ENCODE peak calls at places on chromosomes 7 and 10, in seven cellular contexts. N is pancreas, C is adrenal gland, L is lower lobe of right lung, F is HL-60, T is Peyer's patch, W is brain microvascular endothelial cell. Q is an unnamed sample.
A peak's percentile ranks its signal among the peaks of the same experiment; 100 is the strongest.

GRCh38 chr7:17055596-17055995 is 173.8 kb upstream of the AGR3 start:
- DNase-seq in L (no peak), T (no peak), N (no peak), C (no peak), F (no peak), W (no peak), Q (no peak)

GRCh38 chr7:102072636-102073209 is 213.9 kb upstream of the SH2B2 start:
- DNase-seq in C (no peak), F (no peak), T (no peak), L (no peak), W (no peak), N (no peak), Q (no peak)

GRCh38 chr7:78173192-78173591 is 374.6 kb downstream of the PHTF2 start:
- DNase-seq in N (no peak), F (no peak), L (no peak), T (no peak), W (no peak), C (no peak), Q (no peak)

GRCh38 chr7:4702961-4703512 is 20.9 kb downstream of the FOXK1 start:
- DNase-seq in C (no peak), F (no peak), W (no peak), N (no peak), T (no peak), L (no peak), Q (peak; percentile 23)

GRCh38 chr7:139744768-139745250 is 33.0 kb downstream of the HIPK2 start:
- DNase-seq in F (no peak), C (no peak), W (no peak), N (no peak), L (no peak), T (no peak), Q (no peak)

GRCh38 chr7:37416739-37417474 is 31.8 kb downstream of the ELMO1 start:
- DNase-seq in T (no peak), F (no peak), L (no peak), W (no peak), N (no peak), C (no peak), Q (no peak)

GRCh38 chr7:103499976-103500375 is 54.0 kb upstream of the SLC26A5 start:
- DNase-seq in W (peak; percentile 4), C (no peak), N (no peak), T (no peak), L (no peak), F (no peak), Q (no peak)

GRCh38 chr10:119025776-119026175 is 3.7 kb upstream of the NANOS1 start:
- DNase-seq in L (peak; percentile 70), W (no peak), C (no peak), F (no peak), N (no peak), T (no peak), Q (no peak)

GRCh38 chr10:111007486-111007885 is 69.3 kb upstream of the ADRA2A start:
- DNase-seq in W (no peak), N (no peak), L (no peak), F (no peak), C (no peak), T (no peak), Q (no peak)

GRCh38 chr7:48839108-48839507 is 85.2 kb upstream of the CDC14C start:
- DNase-seq in N (no peak), T (no peak), L (no peak), W (no peak), F (no peak), C (no peak), Q (no peak)

GRCh38 chr7:94059747-94060146 is 55.6 kb upstream of the BET1 start:
- DNase-seq in T (no peak), W (peak; percentile 14), N (no peak), L (no peak), F (peak; percentile 28), C (no peak), Q (no peak)

GRCh38 chr7:142375710-142376313 is 118.0 kb upstream of the PRSS58 start:
- DNase-seq in F (peak; percentile 46), C (no peak), W (no peak), L (no peak), T (no peak), N (no peak), Q (peak; percentile 92)

GRCh38 chr7:33961948-33962347 is 56.6 kb downstream of the BMPER start:
- DNase-seq in W (no peak), T (no peak), C (no peak), N (no peak), F (no peak), L (no peak), Q (no peak)

GRCh38 chr7:133602291-133602690 is 349.4 kb downstream of the EXOC4 start:
- DNase-seq in N (no peak), C (no peak), W (peak; percentile 77), L (no peak), F (no peak), T (no peak), Q (no peak)

GRCh38 chr10:79928028-79928583 is 20.8 kb downstream of the SFTPD start:
- DNase-seq in C (no peak), W (no peak), T (no peak), F (no peak), L (no peak), N (no peak), Q (no peak)

GRCh38 chr10:48251525-48252353 is 22.8 kb downstream of the FRMPD2 start:
- DNase-seq in T (no peak), N (no peak), W (no peak), F (no peak), C (no peak), L (no peak), Q (peak; percentile 46)

GRCh38 chr7:25167262-25167843 is 42.3 kb upstream of the CYCS start:
- DNase-seq in L (no peak), C (no peak), W (no peak), N (no peak), F (no peak), T (no peak), Q (no peak)

GRCh38 chr7:97845622-97846203 is 26.5 kb downstream of the ASNS start:
- DNase-seq in C (no peak), N (no peak), L (no peak), W (peak; percentile 16), T (no peak), F (no peak), Q (no peak)

GRCh38 chr7:101308245-101309085 is 13.1 kb downstream of the IFT22 start:
- DNase-seq in N (peak; percentile 88), W (peak; percentile 32), C (peak; percentile 26), T (peak; percentile 81), L (peak; percentile 86), F (no peak), Q (peak; percentile 74)

GRCh38 chr7:151687523-151688235 is 168.0 kb upstream of the RHEB start:
- DNase-seq in N (peak; percentile 61), F (no peak), T (no peak), L (peak; percentile 73), C (peak; percentile 93), W (peak; percentile 91), Q (no peak)

GRCh38 chr10:128062837-128063563 is 63.2 kb downstream of the MKI67 start:
- DNase-seq in F (peak; percentile 90), L (no peak), T (no peak), N (no peak), C (no peak), W (no peak), Q (no peak)

GRCh38 chr7:156238366-156239133 is 402.0 kb upstream of the RNF32 start:
- DNase-seq in N (no peak), W (no peak), F (no peak), L (no peak), T (no peak), C (no peak), Q (no peak)

GRCh38 chr10:23064288-23065114 is 30.9 kb upstream of the MSRB2 start:
- DNase-seq in F (no peak), L (no peak), W (no peak), N (no peak), T (no peak), C (no peak), Q (no peak)
- H3K27ac ChIP-seq in F (no peak overlapping the region), L (no peak overlapping the region), W (no peak overlapping the region), N (no peak overlapping the region), T (no peak overlapping the region), C (no peak overlapping the region), Q (no peak overlapping the region)

GRCh38 chr10:102624751-102625330 is 19.4 kb upstream of the TRIM8 start:
- DNase-seq in L (peak; percentile 10), W (no peak), C (no peak), T (no peak), F (no peak), N (peak; percentile 32), Q (no peak)
- H3K4me3 ChIP-seq in L (no peak overlapping the region), W (no peak overlapping the region), C (no peak overlapping the region), T (no peak overlapping the region), F (no peak overlapping the region), N (no peak overlapping the region), Q (no peak overlapping the region)

GRCh38 chr10:126959906-126960685 is 54.9 kb downstream of the DOCK1 start:
- DNase-seq in T (no peak), C (no peak), W (no peak), N (no peak), F (no peak), L (no peak), Q (no peak)
- TF ChIP-seq CTCF in T (no peak), C (no peak), W (no peak), N (no peak), F (no peak), L (no peak), Q (no peak)

GRCh38 chr10:73946253-73947145 is 35.6 kb downstream of the PLAU start:
- DNase-seq in T (no peak), W (no peak), L (no peak), F (no peak), C (no peak), N (no peak), Q (no peak)

GRCh38 chr10:73950569-73950968 is 39.6 kb downstream of the PLAU start:
- DNase-seq in L (no peak), N (no peak), C (no peak), F (no peak), W (no peak), T (no peak), Q (no peak)

GRCh38 chr10:73948947-73949633 is 38.2 kb downstream of the PLAU start:
- DNase-seq in L (no peak), C (no peak), W (no peak), F (no peak), N (no peak), T (no peak), Q (no peak)

GRCh38 chr10:73953665-73954064 is 42.7 kb downstream of the PLAU start:
- DNase-seq in N (no peak), F (peak; percentile 91), T (no peak), L (no peak), C (no peak), W (no peak), Q (no peak)

DNA sequence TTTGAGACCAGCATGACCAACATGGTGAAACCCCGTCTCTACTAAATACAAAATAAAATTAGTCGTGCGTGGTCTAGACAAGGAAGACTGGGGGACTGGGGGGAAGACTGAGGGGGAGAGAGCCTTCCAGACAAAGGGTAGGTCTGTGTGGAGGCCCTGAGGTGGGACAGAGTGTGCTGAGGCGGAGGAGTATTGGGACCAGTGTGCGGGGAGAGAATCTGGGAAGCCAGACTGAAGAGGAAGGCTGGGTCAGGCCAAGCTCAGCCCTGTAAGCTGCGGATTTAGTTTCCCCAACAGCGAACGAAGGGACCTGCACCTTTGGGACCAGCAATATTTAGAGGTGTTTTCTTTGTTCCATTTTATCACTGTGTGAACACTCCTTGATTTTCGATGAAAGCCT is 39.2 kb downstream of the PLAU start:
- DNase-seq in C (no peak), T (no peak), W (no peak), L (no peak), N (no peak), F (no peak), Q (no peak)
- H3K27ac ChIP-seq in C (no peak overlapping the region), T (no peak overlapping the region), W (no peak overlapping the region), L (no peak overlapping the region), N (no peak overlapping the region), F (no peak overlapping the region), Q (no peak overlapping the region)